ENCODE peak calls at places on chromosomes 11 and 22, in four cellular contexts. F is progenitor cell of endocrine pancreas, B is heart left ventricle, X is brain microvascular endothelial cell. U is an unnamed sample.

GRCh38 chr22:21641795-21642583 is at the start of gene SDF2L1:
- DNase-seq in B (peak; percentile 99), X (peak; percentile 99), F (peak; percentile 93), U (peak; percentile 98)

GRCh38 chr11:120025606-120026335 is 112.1 kb downstream of the TRIM29 start:
- DNase-seq in F (no peak), X (no peak), B (no peak), U (no peak)

GRCh38 chr11:134476435-134477021 is 64.5 kb upstream of the B3GAT1 start:
- DNase-seq in F (peak; percentile 50), X (no peak), B (no peak), U (no peak)

GRCh38 chr11:62732830-62733229 is 4.5 kb downstream of the TTC9C start:
- DNase-seq in B (no peak), X (no peak), F (no peak), U (no peak)

GRCh38 chr11:62245271-62245753 is 3.3 kb downstream of the SCGB1D2 start:
- DNase-seq in X (peak; percentile 27), F (peak; percentile 69), B (no peak), U (no peak)

GRCh38 chr11:20162824-20163777 is 2.8 kb upstream of the DBX1 start:
- DNase-seq in F (peak; percentile 35), B (no peak), X (peak; percentile 12), U (no peak)

GRCh38 chr11:125431009-125431408 is 65.1 kb downstream of the FEZ1 start:
- DNase-seq in B (no peak), X (no peak), F (no peak), U (no peak)

GRCh38 chr11:2886191-2886894 is 768 bp upstream of the CDKN1C start:
- DNase-seq in B (peak; percentile 48), F (peak; percentile 56), X (no peak), U (peak; percentile 37)

GRCh38 chr11:119578466-119579220 is 150.4 kb downstream of the NECTIN1 start:
- DNase-seq in B (no peak), F (no peak), X (no peak), U (no peak)

GRCh38 chr11:74642912-74643311 is 50.5 kb downstream of the POLD3 start:
- DNase-seq in F (no peak), B (no peak), X (no peak), U (no peak)

GRCh38 chr11:44028401-44028800 is 19.4 kb upstream of the ACCSL start:
- DNase-seq in B (no peak), X (no peak), F (no peak), U (no peak)

GRCh38 chr11:4123218-4123617 is 28.6 kb downstream of the RRM1 start:
- DNase-seq in X (no peak), B (no peak), F (no peak), U (no peak)

GRCh38 chr11:74648894-74649293 is 56.5 kb downstream of the POLD3 start:
- DNase-seq in F (no peak), B (no peak), X (no peak), U (no peak)

GRCh38 chr11:119764108-119764874 is 35.3 kb upstream of the NECTIN1 start:
- DNase-seq in X (peak; percentile 18), F (no peak), B (peak; percentile 44), U (no peak)

GRCh38 chr11:96341237-96342130 is 1.5 kb downstream of the MAML2 start:
- DNase-seq in F (peak; percentile 12), B (peak; percentile 61), X (no peak), U (peak; percentile 60)

GRCh38 chr22:39068033-39068785 is 8.9 kb upstream of the APOBEC3G start:
- DNase-seq in F (no peak), X (no peak), B (no peak), U (no peak)
- TF ChIP-seq CTCF in F (peak; percentile 26), X (peak; percentile 2), B (no peak), U (no peak)

GRCh38 chr11:86740628-86741488 is 59.5 kb upstream of the PRSS23 start:
- DNase-seq in F (no peak), X (peak; percentile 95), B (peak; percentile 45), U (no peak)
- TF ChIP-seq CTCF in F (no peak), X (no peak), B (no peak), U (no peak)

GRCh38 chr11:56624661-56625110 is 10.0 kb upstream of the OR5M1 start:
- DNase-seq in B (no peak), X (peak; percentile 39), F (no peak), U (no peak)
- TF ChIP-seq CTCF in B (peak; percentile 35), X (no peak), F (peak; percentile 49), U (no peak)

GRCh38 chr22:50625568-50626313 is 2.2 kb downstream of the ARSA start:
- DNase-seq in B (no peak), X (no peak), F (no peak), U (no peak)
- TF ChIP-seq CTCF in B (no peak), X (peak; percentile 16), F (no peak), U (no peak)

GRCh38 chr22:39244073-39244495 is 698 bp downstream of the PDGFB start:
- DNase-seq in F (no peak), X (no peak), B (no peak), U (no peak)
- TF ChIP-seq CTCF in F (no peak), X (no peak), B (no peak), U (no peak)

GRCh38 chr22:27218012-27218483 is 560.7 kb downstream of the MIAT start:
- DNase-seq in B (no peak), F (no peak), X (no peak), U (no peak)
- TF ChIP-seq CTCF in B (no peak), F (no peak), X (no peak), U (no peak)

GRCh38 chr11:84800755-84801346 is 826.3 kb downstream of the DLG2 start:
- DNase-seq in F (no peak), B (no peak), X (peak; percentile 56), U (no peak)

GRCh38 chr11:84806354-84806753 is 820.8 kb downstream of the DLG2 start:
- DNase-seq in X (no peak), F (no peak), B (no peak), U (no peak)

GRCh38 chr11:84804026-84804425 is 823.1 kb downstream of the DLG2 start:
- DNase-seq in X (no peak), F (no peak), B (no peak), U (no peak)
- TF ChIP-seq CTCF in X (no peak), F (no peak), B (no peak), U (no peak)

DNA sequence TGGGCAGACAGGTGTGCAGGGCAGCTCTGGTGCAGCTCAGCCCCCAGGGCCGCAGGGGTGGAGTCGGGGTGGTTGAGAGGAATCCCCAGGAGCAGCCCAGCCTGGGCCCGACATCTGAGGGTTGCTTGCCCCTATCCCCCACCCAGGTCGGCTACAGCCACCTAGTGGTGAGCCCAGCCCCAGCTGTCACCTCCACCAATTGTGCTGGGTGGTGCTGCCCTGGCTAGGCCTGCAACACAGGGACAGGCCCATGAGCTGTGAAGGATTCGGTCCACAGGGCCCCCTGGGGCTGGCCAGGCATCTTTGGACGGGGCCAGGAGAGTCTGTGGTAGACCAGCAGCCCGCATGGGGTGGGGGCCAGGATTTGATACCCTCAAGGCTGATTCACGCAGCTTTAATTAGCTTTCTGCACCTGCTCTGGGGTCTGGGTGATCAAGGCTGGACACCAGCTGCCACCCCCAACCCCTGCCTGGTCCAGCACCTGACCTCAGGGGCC is 29.5 kb downstream of the RTN4R start:
- DNase-seq in B (peak; percentile 45), F (peak; percentile 53), X (no peak), U (peak; percentile 34)
- TF ChIP-seq CTCF in B (peak; percentile 57), F (peak; percentile 75), X (peak; percentile 65), U (peak; percentile 18)

GRCh38 chr22:33274941-33275443 is 216.8 kb upstream of the SYN3 start:
- DNase-seq in X (no peak), F (no peak), B (no peak), U (no peak)

GRCh38 chr22:33272866-33273265 is 214.7 kb upstream of the SYN3 start:
- DNase-seq in B (no peak), X (no peak), F (no peak), U (no peak)

GRCh38 chr22:33271390-33272161 is 213.4 kb upstream of the SYN3 start:
- DNase-seq in F (no peak), X (peak; percentile 1), B (peak; percentile 57), U (no peak)

GRCh38 chr22:33272180-33272579 is 214.0 kb upstream of the SYN3 start:
- DNase-seq in B (no peak), F (no peak), X (no peak), U (no peak)

GRCh38 chr22:33274214-33274828 is 216.1 kb upstream of the SYN3 start:
- DNase-seq in B (no peak), X (no peak), F (no peak), U (no peak)
- TF ChIP-seq CTCF in B (peak; percentile 12), X (peak; percentile 59), F (peak; percentile 49), U (no peak)